ENCODE peak calls at places on chromosomes 16 and 17, in five cellular contexts. Z is gastrocnemius medialis, C is prostate gland, G is OCI-LY7, N is left ventricle myocardium inferior. Q is an unnamed sample. For H3K4me1, the result is how much of the 10 kb centered on the place peaks cover.

GRCh38 chr16:21526923-21527807 is 72.2 kb upstream of the METTL9 start:
- DNase-seq in Z (no peak), C (no peak), G (no peak), N (no peak), Q (no peak)

GRCh38 chr17:2122641-2123302 is 67.9 kb downstream of the HIC1 start:
- DNase-seq in Z (peak), C (peak), G (no peak), N (peak), Q (peak)

GRCh38 chr16:20617271-20617670 is 41.1 kb upstream of the ACSM2B start:
- DNase-seq in Z (no peak), C (no peak), G (no peak), N (no peak), Q (no peak)

GRCh38 chr16:68364601-68364998 is 53.8 kb downstream of the PRMT7 start:
- DNase-seq in Z (no peak), C (no peak), G (no peak), N (no peak), Q (no peak)

GRCh38 chr16:8950580-8951077 is 13.1 kb downstream of the USP7 start:
- DNase-seq in Z (peak), C (no peak), G (no peak), N (no peak), Q (no peak)

GRCh38 chr16:75011634-75012307 is 12.9 kb downstream of the ZNRF1 start:
- DNase-seq in Z (no peak), C (no peak), G (no peak), N (no peak), Q (no peak)

GRCh38 chr17:1730345-1731193 is 6.1 kb downstream of the WDR81 start:
- DNase-seq in Z (peak), C (peak), G (no peak), N (peak), Q (no peak)

GRCh38 chr17:49224198-49224996 is 6.2 kb downstream of the PHOSPHO1 start:
- DNase-seq in Z (no peak), C (peak), G (peak), N (no peak), Q (no peak)

GRCh38 chr17:63460018-63460417 is 13.9 kb upstream of the CYB561 start:
- DNase-seq in Z (no peak), C (no peak), G (no peak), N (no peak), Q (no peak)

GRCh38 chr16:86041205-86041604 is 142.2 kb downstream of the IRF8 start:
- DNase-seq in Z (no peak), C (no peak), G (no peak), N (no peak), Q (no peak)

GRCh38 chr16:73714976-73715375 is 581.6 kb upstream of the PSMD7 start:
- DNase-seq in Z (no peak), C (no peak), G (no peak), N (no peak), Q (no peak)

GRCh38 chr17:81338301-81339179 is 43.4 kb upstream of the SLC38A10 start:
- DNase-seq in Z (no peak), C (no peak), G (no peak), N (no peak), Q (no peak)
- TF ChIP-seq CTCF in Z (no peak), C (no peak), G (peak), N (no peak), Q (no peak)

GRCh38 chr17:59366773-59367656 is 35.6 kb downstream of the YPEL2 start:
- DNase-seq in Z (peak), C (peak), G (no peak), N (no peak), Q (no peak)
- H3K4me1 ChIP-seq in Z (half or more), C (half or more), G (half or more), N (half or more), Q (half or more)

GRCh38 chr16:14401839-14402115 is 228.3 kb downstream of the PARN start:
- DNase-seq in Z (no peak), C (no peak), G (no peak), N (no peak), Q (peak)

GRCh38 chr16:14398014-14398717 is 231.9 kb downstream of the PARN start:
- DNase-seq in Z (no peak), C (no peak), G (no peak), N (no peak), Q (no peak)

GRCh38 chr16:14394834-14395233 is 235.2 kb downstream of the PARN start:
- DNase-seq in Z (no peak), C (no peak), G (no peak), N (no peak), Q (no peak)

GRCh38 chr16:14400285-14400977 is 229.6 kb downstream of the PARN start:
- DNase-seq in Z (no peak), C (no peak), G (no peak), N (no peak), Q (no peak)

DNA sequence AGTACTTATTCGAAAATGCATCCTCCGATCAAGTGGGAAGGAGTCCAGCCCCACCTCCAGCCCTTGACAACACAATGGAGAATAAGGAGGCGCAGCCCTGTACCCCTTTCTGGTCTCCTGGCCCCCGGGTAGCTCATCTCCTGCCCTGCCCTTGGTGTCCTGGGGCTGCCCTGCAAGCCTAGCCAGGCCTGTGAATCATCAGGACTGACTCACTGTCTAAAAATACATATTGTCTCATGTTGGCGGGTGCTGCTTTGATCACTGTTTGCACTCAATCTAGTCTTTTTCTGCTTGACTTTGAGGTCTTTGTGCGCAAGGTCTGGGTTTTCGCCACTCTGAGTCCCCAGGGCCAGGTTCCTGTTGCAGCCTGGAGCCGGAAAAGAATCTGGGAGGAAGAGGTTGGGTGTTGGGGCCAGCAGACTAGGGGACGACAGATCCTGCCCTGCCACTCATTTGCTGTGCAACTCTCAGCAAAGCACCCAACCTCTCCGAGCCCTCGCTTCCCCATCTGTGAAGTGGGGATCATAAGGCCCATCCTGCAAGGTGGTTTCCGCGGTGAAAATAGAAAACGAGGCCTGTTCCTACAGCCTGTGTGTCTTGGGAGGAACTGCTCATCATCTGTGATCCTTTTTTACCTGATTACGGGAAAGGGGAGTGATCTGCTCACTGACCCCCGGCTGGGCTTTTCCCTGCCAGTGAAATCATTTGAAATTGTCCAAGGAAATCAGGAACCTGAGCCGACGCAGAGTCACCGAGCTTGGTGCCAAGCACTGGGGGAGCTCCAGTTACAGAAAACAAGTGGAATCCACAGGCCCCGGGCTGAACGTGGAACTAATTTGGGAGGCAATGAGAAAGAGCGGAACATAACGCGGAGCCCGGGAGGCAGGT is 230.4 kb downstream of the PARN start:
- DNase-seq in Z (peak), C (no peak), G (no peak), N (peak), Q (peak)
- H3K27ac ChIP-seq in Z (peak), C (peak), G (no peak), N (peak), Q (peak)

DNA sequence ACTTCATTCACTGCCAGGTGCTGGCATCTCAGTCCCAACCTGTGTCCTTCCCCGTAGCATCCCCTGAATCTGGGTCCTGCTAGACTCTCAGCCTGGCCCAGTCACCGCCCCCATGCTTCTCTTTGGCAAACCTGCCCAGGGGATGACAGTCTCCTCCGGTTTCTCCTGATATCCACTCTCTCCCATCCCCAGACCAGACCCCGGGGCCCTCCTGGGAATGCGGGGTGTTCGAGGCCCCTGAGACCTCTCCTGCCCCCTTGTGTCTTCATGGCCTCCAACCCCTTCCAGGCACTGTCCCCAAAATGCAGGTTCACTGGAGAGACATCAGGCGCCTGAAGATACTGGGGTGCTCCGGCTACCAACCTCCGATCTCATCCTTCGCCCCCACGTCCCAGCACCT is 544 bp downstream of the STX1B start:
- DNase-seq in Z (no peak), C (no peak), G (no peak), N (no peak), Q (no peak)
- TF ChIP-seq CTCF in Z (no peak), C (no peak), G (no peak), N (no peak), Q (no peak)

GRCh38 chr17:29461807-29462206 is 71.6 kb downstream of the TAOK1 start:
- DNase-seq in Z (no peak), C (no peak), G (no peak), N (no peak), Q (no peak)
- H3K4me1 ChIP-seq in Z (under half), C (under half), G (under half), N (under half), Q (under half)

GRCh38 chr17:50766222-50767023 is 895 bp downstream of the ANKRD40CL start:
- DNase-seq in Z (no peak), C (no peak), G (no peak), N (no peak), Q (no peak)
- H3K27ac ChIP-seq in Z (no peak), C (no peak), G (no peak), N (no peak), Q (no peak)

GRCh38 chr16:66168777-66169176 is 197.7 kb upstream of the CDH5 start:
- DNase-seq in Z (no peak), C (no peak), G (no peak), N (no peak), Q (no peak)

GRCh38 chr16:66165879-66166278 is 200.6 kb upstream of the CDH5 start:
- DNase-seq in Z (no peak), C (no peak), G (no peak), N (no peak), Q (no peak)

GRCh38 chr16:66169817-66170216 is 196.7 kb upstream of the CDH5 start:
- DNase-seq in Z (no peak), C (no peak), G (no peak), N (no peak), Q (no peak)

GRCh38 chr16:66166451-66166850 is 200.0 kb upstream of the CDH5 start:
- DNase-seq in Z (no peak), C (no peak), G (no peak), N (no peak), Q (no peak)

GRCh38 chr16:66167564-66168291 is 198.8 kb upstream of the CDH5 start:
- DNase-seq in Z (no peak), C (no peak), G (no peak), N (no peak), Q (no peak)
- TF ChIP-seq CTCF in Z (no peak), C (no peak), G (no peak), N (peak), Q (no peak)

GRCh38 chr17:77036841-77037381 is 103.9 kb upstream of the SEC14L1 start:
- DNase-seq in Z (no peak), C (no peak), G (peak), N (peak), Q (no peak)
- H3K4me1 ChIP-seq in Z (under half), C (under half), G (half or more), N (under half), Q (under half)